ENCODE peak calls at places on chromosomes 5 and 9, in nine cellular contexts. O, H, R, X, I, N, B, M and W are unnamed samples.

GRCh38 chr9:37984672-37985611 is 81.0 kb upstream of the SLC25A51 start:
- DNase-seq in O (no peak), H (no peak), R (peak), X (no peak), I (peak), N (no peak), B (no peak), M (no peak), W (no peak)

GRCh38 chr5:168408561-168409321 is 77.5 kb upstream of the RARS1 start:
- DNase-seq in O (no peak), H (no peak), R (peak), X (no peak), I (no peak), N (no peak), B (no peak), M (no peak), W (no peak)

GRCh38 chr9:135282001-135282731 is 194.7 kb downstream of the OLFM1 start:
- DNase-seq in O (no peak), H (no peak), R (no peak), X (no peak), I (peak), N (peak), B (peak), M (peak), W (peak)

GRCh38 chr5:132225165-132226032 is 2.3 kb downstream of the P4HA2 start:
- DNase-seq in O (no peak), H (no peak), R (peak), X (no peak), I (peak), N (no peak), B (peak), M (no peak), W (peak)

GRCh38 chr5:122263352-122264030 is 48.5 kb upstream of the SNCAIP start:
- DNase-seq in O (no peak), H (no peak), R (peak), X (no peak), I (no peak), N (no peak), B (no peak), M (no peak), W (no peak)

GRCh38 chr9:129704797-129705196 is 39.4 kb downstream of the PRRX2 start:
- DNase-seq in O (no peak), H (no peak), R (no peak), X (no peak), I (no peak), N (no peak), B (no peak), M (no peak), W (no peak)

GRCh38 chr5:132209131-132209530 is 18.5 kb downstream of the P4HA2 start:
- DNase-seq in O (no peak), H (no peak), R (peak), X (no peak), I (no peak), N (no peak), B (no peak), M (no peak), W (no peak)

GRCh38 chr9:114016101-114016500 is 62.0 kb downstream of the AMBP start:
- DNase-seq in O (no peak), H (no peak), R (no peak), X (no peak), I (no peak), N (no peak), B (no peak), M (no peak), W (no peak)

GRCh38 chr5:163104496-163104895 is 332.9 kb upstream of the CCNG1 start:
- DNase-seq in O (no peak), H (no peak), R (no peak), X (no peak), I (no peak), N (no peak), B (no peak), M (no peak), W (no peak)

GRCh38 chr5:9104576-9105339 is 441.1 kb downstream of the SEMA5A start:
- DNase-seq in O (no peak), H (no peak), R (peak), X (no peak), I (no peak), N (no peak), B (no peak), M (no peak), W (no peak)

GRCh38 chr5:156707750-156708149 is 142.3 kb upstream of the PPP1R2B start:
- DNase-seq in O (no peak), H (no peak), R (no peak), X (no peak), I (no peak), N (no peak), B (no peak), M (no peak), W (no peak)

GRCh38 chr5:71882826-71883744 is 164.0 kb downstream of the CARTPT start:
- DNase-seq in O (no peak), H (no peak), R (no peak), X (no peak), I (no peak), N (no peak), B (no peak), M (no peak), W (no peak)

GRCh38 chr9:4740373-4740622 is 704 bp downstream of the AK3 start:
- DNase-seq in O (no peak), H (no peak), R (peak), X (no peak), I (no peak), N (no peak), B (no peak), M (no peak), W (peak)

GRCh38 chr5:73799401-73799972 is 173.5 kb downstream of the ARHGEF28 start:
- DNase-seq in O (no peak), H (no peak), R (no peak), X (no peak), I (no peak), N (no peak), B (no peak), M (no peak), W (no peak)

GRCh38 chr9:6907772-6908381 is 150.1 kb downstream of the KDM4C start:
- DNase-seq in O (no peak), H (peak), R (peak), X (no peak), I (no peak), N (no peak), B (no peak), M (no peak), W (no peak)

GRCh38 chr5:106321242-106321641 is 1349.5 kb downstream of the EFNA5 start:
- DNase-seq in O (no peak), H (no peak), R (peak), X (no peak), I (no peak), N (no peak), B (no peak), M (no peak), W (no peak)

GRCh38 chr5:92320446-92320845 is 937.3 kb upstream of the ARRDC3 start:
- DNase-seq in O (no peak), H (no peak), R (peak), X (no peak), I (no peak), N (no peak), B (no peak), M (no peak), W (no peak)

GRCh38 chr9:33426843-33427293 is 20.5 kb downstream of the AQP3 start:
- DNase-seq in O (no peak), H (no peak), R (no peak), X (no peak), I (no peak), N (no peak), B (no peak), M (no peak), W (no peak)

GRCh38 chr5:159851053-159851452 is 65.2 kb upstream of the ADRA1B start:
- DNase-seq in O (no peak), H (peak), R (no peak), X (no peak), I (no peak), N (no peak), B (no peak), M (no peak), W (no peak)

GRCh38 chr9:29044959-29045358 is 1471.7 kb upstream of the C9orf72 start:
- DNase-seq in O (no peak), H (peak), R (peak), X (no peak), I (no peak), N (no peak), B (no peak), M (no peak), W (no peak)

GRCh38 chr5:117380316-117380715 is 805.7 kb upstream of the SEMA6A start:
- DNase-seq in O (no peak), H (no peak), R (no peak), X (no peak), I (no peak), N (no peak), B (no peak), M (no peak), W (no peak)

GRCh38 chr9:36802171-36802920 is 229.7 kb downstream of the MELK start:
- DNase-seq in O (no peak), H (no peak), R (peak), X (no peak), I (no peak), N (peak), B (no peak), M (no peak), W (peak)

GRCh38 chr9:100449420-100449819 is 22.5 kb downstream of the MSANTD3 start:
- DNase-seq in O (no peak), H (no peak), R (no peak), X (no peak), I (no peak), N (no peak), B (no peak), M (no peak), W (no peak)

GRCh38 chr5:173781432-173781825 is 106.7 kb upstream of the CPEB4 start:
- DNase-seq in O (no peak), H (no peak), R (peak), X (no peak), I (no peak), N (no peak), B (no peak), M (no peak), W (no peak)

GRCh38 chr9:131663288-131663687 is 76.6 kb downstream of the RAPGEF1 start:
- DNase-seq in O (no peak), H (no peak), R (no peak), X (no peak), I (no peak), N (no peak), B (no peak), M (no peak), W (no peak)

GRCh38 chr9:69120380-69121154 is 53.5 kb upstream of the TJP2 start:
- DNase-seq in O (no peak), H (peak), R (no peak), X (no peak), I (peak), N (no peak), B (no peak), M (peak), W (no peak)

GRCh38 chr5:85017271-85017670 is 632.6 kb upstream of the EDIL3 start:
- DNase-seq in O (no peak), H (no peak), R (peak), X (no peak), I (no peak), N (no peak), B (no peak), M (no peak), W (no peak)

GRCh38 chr5:107564896-107565295 is 105.8 kb downstream of the EFNA5 start:
- DNase-seq in O (no peak), H (no peak), R (peak), X (no peak), I (no peak), N (no peak), B (no peak), M (no peak), W (no peak)

GRCh38 chr5:33475706-33476105 is 34.9 kb downstream of the TARS1 start:
- DNase-seq in O (no peak), H (no peak), R (no peak), X (no peak), I (no peak), N (no peak), B (no peak), M (no peak), W (no peak)

GRCh38 chr5:167634432-167634831 is 657.0 kb upstream of the WWC1 start:
- DNase-seq in O (no peak), H (no peak), R (peak), X (no peak), I (no peak), N (no peak), B (no peak), M (no peak), W (no peak)

GRCh38 chr5:97498657-97499056 is 315.6 kb upstream of the RIOK2 start:
- DNase-seq in O (no peak), H (no peak), R (no peak), X (no peak), I (no peak), N (no peak), B (no peak), M (no peak), W (no peak)

GRCh38 chr9:91847576-91847975 is 102.5 kb downstream of the ROR2 start:
- DNase-seq in O (no peak), H (no peak), R (peak), X (no peak), I (no peak), N (no peak), B (no peak), M (no peak), W (no peak)

GRCh38 chr5:74625742-74626241 is 14.7 kb downstream of the ENC1 start:
- DNase-seq in O (no peak), H (no peak), R (peak), X (no peak), I (no peak), N (no peak), B (no peak), M (no peak), W (no peak)

GRCh38 chr9:106697390-106697789 is 165.6 kb upstream of the ZNF462 start:
- DNase-seq in O (no peak), H (no peak), R (no peak), X (no peak), I (peak), N (no peak), B (no peak), M (no peak), W (no peak)